ENCODE peak calls at places on chromosomes 1 and 21, in five cellular contexts. M is A549, R is HepG2, D is endothelial cell of umbilical vein, Z is GM12878. L is an unnamed sample.

GRCh38 chr1:214603819-214604252 is 841 bp downstream of the CENPF start:
- DNase-seq in M (peak; percentile 28), R (no peak), D (peak; percentile 16), Z (no peak), L (peak; percentile 32)

GRCh38 chr1:110672001-110672752 is 2.6 kb downstream of the KCNA3 start:
- DNase-seq in M (no peak), R (no peak), D (no peak), Z (no peak), L (peak; percentile 35)

GRCh38 chr1:202122639-202123335 is at the start of gene GPR37L1:
- DNase-seq in M (peak; percentile 64), R (peak; percentile 58), D (peak; percentile 49), Z (no peak), L (peak; percentile 62)

GRCh38 chr1:31699341-31699891 is 4.4 kb downstream of the COL16A1 start:
- DNase-seq in M (no peak), R (no peak), D (no peak), Z (peak; percentile 61), L (no peak)

GRCh38 chr1:92774407-92774806 is 10.5 kb downstream of the EVI5 start:
- DNase-seq in M (no peak), R (no peak), D (no peak), Z (no peak), L (no peak)

GRCh38 chr1:20439282-20439681 is 46.7 kb downstream of the CAMK2N1 start:
- DNase-seq in M (no peak), R (no peak), D (peak; percentile 6), Z (no peak), L (no peak)

GRCh38 chr1:156337052-156337887 is 822 bp downstream of the CCT3 start:
- DNase-seq in M (peak; percentile 17), R (no peak), D (no peak), Z (no peak), L (no peak)

GRCh38 chr1:22039594-22040347 is 12.7 kb upstream of the CDC42 start:
- DNase-seq in M (no peak), R (no peak), D (peak; percentile 44), Z (peak; percentile 97), L (peak; percentile 37)

GRCh38 chr1:19028110-19028509 is 71.6 kb upstream of the IFFO2 start:
- DNase-seq in M (no peak), R (no peak), D (no peak), Z (no peak), L (no peak)

GRCh38 chr1:3914331-3914851 is 14.3 kb upstream of the C1orf174 start:
- DNase-seq in M (no peak), R (no peak), D (no peak), Z (no peak), L (no peak)

GRCh38 chr1:240100351-240100750 is 8.7 kb downstream of the FMN2 start:
- DNase-seq in M (no peak), R (no peak), D (no peak), Z (no peak), L (no peak)

GRCh38 chr1:100773444-100773843 is 53.9 kb downstream of the VCAM1 start:
- DNase-seq in M (no peak), R (no peak), D (no peak), Z (no peak), L (no peak)

DNA sequence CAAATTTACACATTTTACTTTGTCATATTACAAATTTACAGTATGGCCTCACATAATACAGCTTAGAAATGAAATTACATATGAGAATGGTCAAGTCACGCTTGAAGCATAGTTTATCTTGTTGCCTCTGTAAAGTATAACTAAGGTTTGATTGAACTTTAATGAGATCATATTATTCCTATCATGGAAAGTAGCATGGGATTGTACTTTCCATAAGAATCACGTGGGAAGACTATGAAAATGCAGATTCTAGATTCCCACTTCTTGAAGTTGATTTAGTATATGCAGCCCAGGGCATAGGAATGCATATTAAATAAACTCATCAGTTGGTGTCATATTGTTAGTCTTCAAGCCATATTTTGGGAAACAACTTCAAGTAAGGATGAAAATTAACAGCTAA is 342.8 kb downstream of the NCAM2 start:
- DNase-seq in M (no peak), R (no peak), D (no peak), Z (no peak), L (no peak)
- TF ChIP-seq MYC in M (no peak), R (no peak), D (no peak), Z (no peak), L (no peak)

GRCh38 chr1:203306970-203307541 is 1.7 kb downstream of the BTG2 start:
- DNase-seq in M (no peak), R (no peak), D (peak; percentile 42), Z (no peak), L (no peak)
- H3K4me1 ChIP-seq in M (peaks cover 24% of the 10 kb centered on the region), R (peaks cover 43% of the 10 kb centered on the region), D (peaks cover 19% of the 10 kb centered on the region), Z (peaks cover 36% of the 10 kb centered on the region), L (peaks cover 69% of the 10 kb centered on the region)

GRCh38 chr1:40895601-40896000 is 33.4 kb upstream of the CITED4 start:
- DNase-seq in M (no peak), R (no peak), D (no peak), Z (no peak), L (peak; percentile 43)
- TF ChIP-seq MYC in M (no peak), R (no peak), D (no peak), Z (no peak), L (no peak)

GRCh38 chr1:5744911-5745431 is 247.3 kb downstream of the NPHP4 start:
- DNase-seq in M (no peak), R (no peak), D (no peak), Z (no peak), L (no peak)

GRCh38 chr1:5746611-5747427 is 245.4 kb downstream of the NPHP4 start:
- DNase-seq in M (no peak), R (no peak), D (no peak), Z (no peak), L (no peak)

GRCh38 chr1:5744342-5744741 is 247.9 kb downstream of the NPHP4 start:
- DNase-seq in M (no peak), R (no peak), D (no peak), Z (no peak), L (no peak)

GRCh38 chr1:5747428-5748285 is 244.6 kb downstream of the NPHP4 start:
- DNase-seq in M (no peak), R (no peak), D (no peak), Z (no peak), L (no peak)

DNA sequence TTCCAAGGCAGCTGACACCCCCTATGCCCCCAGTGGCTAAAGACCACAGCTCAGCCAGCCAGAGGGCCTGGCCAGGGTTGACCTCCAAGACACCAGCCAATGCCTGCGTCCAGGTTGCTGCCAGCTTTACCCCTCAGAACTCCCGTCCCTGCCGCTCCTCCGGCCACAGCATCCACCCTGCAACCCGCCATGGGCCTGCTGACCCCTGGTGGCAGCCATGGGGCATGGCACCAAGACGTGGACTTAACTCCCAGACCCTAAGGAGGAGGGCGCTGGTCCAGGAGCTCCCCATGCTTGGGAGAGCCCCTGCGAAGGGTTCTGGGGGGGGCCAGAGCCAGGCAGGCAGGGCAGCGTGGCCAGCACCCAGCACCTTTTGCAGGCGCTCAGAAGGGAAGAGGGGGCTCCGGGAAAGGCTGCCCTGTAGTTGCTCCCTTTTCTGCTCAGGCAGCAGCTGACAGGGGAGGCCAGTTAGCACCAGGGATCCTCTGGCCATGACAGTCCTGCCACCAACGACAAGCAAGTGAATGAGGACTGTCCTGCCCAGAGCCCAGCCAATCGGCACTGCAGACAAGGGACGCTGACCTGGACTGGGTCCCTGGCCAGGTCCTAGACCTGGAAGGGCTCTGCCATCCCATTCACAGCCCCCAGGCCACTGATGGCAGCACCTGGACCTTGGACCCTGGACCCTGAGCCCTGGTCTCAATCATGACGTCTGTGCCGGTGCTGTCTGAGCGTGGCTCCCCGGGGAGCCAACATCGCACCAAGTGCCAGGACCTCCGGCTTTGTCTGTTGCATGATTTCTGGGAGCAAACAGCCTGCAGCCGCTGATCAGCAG is 246.2 kb downstream of the NPHP4 start:
- DNase-seq in M (peak; percentile 80), R (peak; percentile 52), D (peak; percentile 20), Z (no peak), L (peak; percentile 92)
- H3K4me1 ChIP-seq in M (no peaks in the 10 kb centered on the region), R (peaks cover 8% of the 10 kb centered on the region), D (no peaks in the 10 kb centered on the region), Z (no peaks in the 10 kb centered on the region), L (no peaks in the 10 kb centered on the region)

DNA sequence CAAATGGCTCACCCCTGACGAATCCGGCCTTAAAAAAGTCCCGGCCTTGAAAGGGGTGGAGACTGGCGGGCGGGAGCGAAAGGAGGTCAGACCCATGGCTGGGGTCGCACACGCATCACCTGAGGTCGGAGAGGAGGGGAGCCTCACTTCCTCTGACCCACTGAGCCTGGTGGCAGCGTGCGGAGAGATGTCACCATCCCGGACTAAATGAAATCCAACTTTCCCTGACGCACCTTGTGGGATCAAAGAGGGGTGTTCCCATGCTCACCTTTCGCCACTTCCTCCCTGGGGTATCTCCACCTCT is 709 bp upstream of the SLC41A1 start:
- DNase-seq in M (no peak), R (no peak), D (no peak), Z (no peak), L (no peak)
- TF ChIP-seq MYC in M (no peak), R (no peak), D (no peak), Z (no peak), L (no peak)

GRCh38 chr1:85321237-85321964 is 45.0 kb upstream of the BCL10 start:
- DNase-seq in M (no peak), R (no peak), D (peak; percentile 35), Z (no peak), L (no peak)
- H3K4me1 ChIP-seq in M (peaks cover 74% of the 10 kb centered on the region), R (peaks cover 15% of the 10 kb centered on the region), D (peaks cover 79% of the 10 kb centered on the region), Z (no peaks in the 10 kb centered on the region), L (no peaks in the 10 kb centered on the region)

L was measured in K562.